ENCODE peak calls at places on chromosome 20, in seven cellular contexts. L, G, N, X, B, U and Y are unnamed samples.

GRCh38 chr20:61407561-61407960 is 155.5 kb downstream of the CDH4 start:
- DNase-seq in U (no peak), G (no peak), B (no peak), L (no peak), N (no peak), X (no peak), Y (no peak)

GRCh38 chr20:46185353-46185752 is 67.2 kb downstream of the CD40 start:
- DNase-seq in B (no peak), U (no peak), G (no peak), L (no peak), X (no peak), N (no peak), Y (no peak)

GRCh38 chr20:2878515-2878914 is 5.2 kb downstream of the PTPRA start:
- DNase-seq in U (no peak), G (no peak), L (no peak), B (no peak), X (no peak), N (no peak), Y (no peak)

GRCh38 chr20:24914388-24915241 is 34.5 kb upstream of the CST7 start:
- DNase-seq in X (no peak), L (no peak), U (no peak), G (no peak), N (no peak), B (no peak), Y (no peak)

GRCh38 chr20:18225652-18226051 is 62.7 kb upstream of the ZNF133 start:
- DNase-seq in U (no peak), N (no peak), G (no peak), B (no peak), L (no peak), X (peak; percentile 38), Y (no peak)

GRCh38 chr20:24894488-24894887 is 54.6 kb upstream of the CST7 start:
- DNase-seq in L (no peak), N (no peak), B (no peak), X (no peak), G (no peak), U (no peak), Y (no peak)

GRCh38 chr20:21437248-21437647 is 39.9 kb upstream of the NKX2-4 start:
- DNase-seq in L (no peak), U (no peak), B (no peak), N (no peak), G (no peak), X (no peak), Y (no peak)

GRCh38 chr20:64083380-64084208 is 604 bp downstream of the LKAAEAR1 start:
- DNase-seq in N (no peak), L (peak; percentile 73), G (no peak), B (peak; percentile 91), U (peak; percentile 91), X (peak; percentile 51), Y (peak; percentile 62)

GRCh38 chr20:17202668-17203067 is 24.2 kb upstream of the PCSK2 start:
- DNase-seq in G (no peak), L (no peak), B (peak; percentile 27), N (no peak), U (peak; percentile 43), X (no peak), Y (no peak)

GRCh38 chr20:34925981-34926380 is 29.6 kb downstream of the GSS start:
- DNase-seq in G (no peak), X (no peak), U (no peak), L (no peak), N (no peak), B (no peak), Y (no peak)

GRCh38 chr20:10179574-10180298 is 38.9 kb upstream of the SNAP25 start:
- DNase-seq in L (no peak), B (peak; percentile 10), X (no peak), G (no peak), U (no peak), N (no peak), Y (no peak)

GRCh38 chr20:39835040-39835842 is 853.8 kb downstream of the MAFB start:
- DNase-seq in G (no peak), N (no peak), B (no peak), X (no peak), U (no peak), L (no peak), Y (no peak)

GRCh38 chr20:51275816-51276215 is 252.9 kb upstream of the KCNG1 start:
- DNase-seq in B (no peak), X (no peak), G (peak; percentile 13), U (no peak), L (no peak), N (no peak), Y (no peak)

GRCh38 chr20:49901588-49901987 is 13.7 kb downstream of the SPATA2 start:
- DNase-seq in U (peak; percentile 32), L (no peak), X (no peak), B (no peak), G (no peak), N (no peak), Y (no peak)

GRCh38 chr20:49288784-49289696 is 11.2 kb upstream of the ZNFX1 start:
- DNase-seq in X (no peak), B (no peak), N (no peak), L (no peak), G (no peak), U (no peak), Y (no peak)

GRCh38 chr20:19975436-19975799 is 41.7 kb upstream of the NAA20 start:
- DNase-seq in N (no peak), G (no peak), L (no peak), X (no peak), B (no peak), U (no peak), Y (no peak)

GRCh38 chr20:64041040-64041780 is 5.2 kb downstream of the C20orf204 start:
- DNase-seq in L (no peak), X (no peak), N (no peak), G (no peak), B (no peak), U (no peak), Y (no peak)

GRCh38 chr20:50284811-50285375 is 94.3 kb downstream of the CEBPB start:
- DNase-seq in X (no peak), U (peak; percentile 39), G (no peak), N (no peak), L (no peak), B (peak; percentile 51), Y (no peak)

GRCh38 chr20:17635846-17636245 is 46.2 kb downstream of the RRBP1 start:
- DNase-seq in L (no peak), B (peak; percentile 49), N (no peak), X (no peak), G (no peak), U (no peak), Y (no peak)

GRCh38 chr20:63086421-63087235 is 79.9 kb upstream of the BHLHE23 start:
- DNase-seq in U (no peak), G (no peak), B (peak; percentile 1), L (no peak), X (no peak), N (no peak), Y (peak; percentile 10)

GRCh38 chr20:48538856-48539255 is 288.9 kb downstream of the PREX1 start:
- DNase-seq in X (peak; percentile 34), U (no peak), B (no peak), N (no peak), G (no peak), L (no peak), Y (no peak)

GRCh38 chr20:40686434-40686882 is 2.6 kb downstream of the MAFB start:
- DNase-seq in B (no peak), U (no peak), N (no peak), X (no peak), L (no peak), G (no peak), Y (no peak)

GRCh38 chr20:16476032-16476431 is 97.2 kb downstream of the KIF16B start:
- DNase-seq in G (no peak), N (no peak), U (peak; percentile 41), L (no peak), B (no peak), X (peak; percentile 23), Y (no peak)

GRCh38 chr20:17936791-17937687 is 31.6 kb downstream of the SNX5 start:
- DNase-seq in G (peak; percentile 16), N (no peak), U (peak; percentile 51), L (no peak), X (no peak), B (no peak), Y (no peak)

DNA sequence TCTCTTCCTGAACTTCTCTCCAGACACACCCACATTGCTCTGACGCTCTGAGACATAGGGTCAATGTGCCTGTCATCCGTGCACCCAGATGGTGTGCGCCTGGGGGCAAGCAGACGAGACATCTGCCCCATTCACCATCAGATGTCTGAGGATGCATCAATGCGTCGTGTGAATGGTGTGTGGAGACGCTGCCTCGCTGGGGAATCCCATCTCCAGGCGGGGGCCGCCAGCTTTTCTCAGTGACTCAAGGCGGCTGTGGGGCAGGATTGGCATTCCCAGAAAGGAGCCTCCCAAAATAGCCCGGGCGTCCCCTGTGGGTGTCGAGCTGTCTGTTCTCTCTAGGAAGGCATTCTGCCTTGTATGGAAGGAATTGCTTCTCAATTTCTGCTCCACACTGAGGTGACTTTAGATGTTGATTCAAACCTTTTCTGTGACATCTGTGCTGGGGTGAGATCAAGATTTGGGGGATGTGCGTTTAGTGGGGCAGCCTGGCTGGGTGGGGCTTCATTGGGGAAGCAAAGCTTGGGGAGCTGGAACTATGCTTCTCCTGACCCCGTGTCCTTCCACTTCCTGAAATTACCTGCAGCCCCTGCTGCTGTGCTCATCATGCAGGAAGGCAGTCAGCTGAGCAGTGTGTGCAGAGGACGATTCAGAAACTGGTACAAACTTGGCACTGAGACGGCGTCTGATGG is 103.9 kb downstream of the SYCP2 start:
- DNase-seq in U (no peak), B (no peak), N (no peak), G (no peak), X (no peak), L (no peak), Y (no peak)
- TF ChIP-seq CTCF in U (no peak), B (no peak), N (no peak), G (no peak), X (no peak), L (no peak), Y (no peak)

GRCh38 chr20:14142171-14142570 is 146.9 kb downstream of the MACROD2 start:
- DNase-seq in U (peak; percentile 75), N (no peak), G (no peak), X (peak; percentile 66), B (peak; percentile 59), L (no peak), Y (no peak)
- TF ChIP-seq CTCF in U (peak; percentile 51), N (peak; percentile 43), G (no peak), X (peak; percentile 70), B (peak; percentile 67), L (no peak), Y (peak; percentile 64)

DNA sequence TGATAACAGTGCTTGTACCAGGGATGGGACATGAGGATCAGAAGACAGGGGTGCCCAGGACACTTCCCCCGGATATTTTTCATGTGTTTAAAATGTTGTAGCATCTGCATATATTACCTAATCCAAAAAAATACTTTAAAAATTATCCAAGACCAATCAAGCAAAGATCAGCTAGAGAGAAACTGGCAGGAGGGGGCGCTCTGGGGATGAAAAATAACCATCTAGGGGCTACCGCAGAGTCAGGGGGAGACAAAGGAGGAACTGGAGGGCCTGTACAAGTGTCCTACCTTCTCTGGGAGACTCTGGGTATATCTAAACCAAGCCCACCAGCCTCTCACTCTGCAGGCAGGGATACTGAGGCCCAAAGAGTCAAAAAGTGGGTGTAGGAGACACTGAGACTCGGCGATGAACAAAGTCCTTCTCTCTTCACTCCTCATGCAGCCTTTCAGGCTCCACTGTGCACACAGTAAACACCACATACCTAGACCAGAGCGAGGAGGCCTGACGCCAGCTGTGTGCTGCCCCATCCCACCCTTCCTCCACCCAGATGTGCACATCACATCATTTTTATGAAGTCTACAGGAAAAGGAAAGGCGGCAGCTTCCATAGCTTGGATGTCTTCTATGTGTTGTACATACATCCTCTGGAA is 9.8 kb downstream of the RIMS4 start:
- DNase-seq in L (no peak), B (peak; percentile 40), U (no peak), X (no peak), N (no peak), G (no peak), Y (no peak)
- TF ChIP-seq CTCF in L (no peak), B (peak; percentile 26), U (peak; percentile 38), X (no peak), N (no peak), G (no peak), Y (peak; percentile 40)

GRCh38 chr20:23666189-23666588 is 22.6 kb downstream of the CST4 start:
- DNase-seq in G (no peak), B (no peak), U (no peak), N (no peak), X (no peak), L (no peak), Y (no peak)
- TF ChIP-seq CTCF in G (peak; percentile 30), B (no peak), U (peak; percentile 31), N (peak; percentile 21), X (peak; percentile 8), L (no peak), Y (no peak)